ENCODE peak calls at places on chromosomes 5 and 9, in four cellular contexts. Q, V, A and B are unnamed samples.

GRCh38 chr9:14585730-14586473 is 107.3 kb downstream of the ZDHHC21 start:
- DNase-seq in Q (no peak), V (no peak), A (no peak), B (no peak)

GRCh38 chr5:89566340-89566739 is 683.4 kb upstream of the MEF2C start:
- DNase-seq in Q (no peak), V (no peak), A (no peak), B (no peak)

GRCh38 chr9:100294806-100295205 is 57.9 kb downstream of the TEX10 start:
- DNase-seq in Q (no peak), V (no peak), A (no peak), B (no peak)

GRCh38 chr9:2053883-2054845 is 39.0 kb downstream of the SMARCA2 start:
- DNase-seq in Q (peak), V (no peak), A (no peak), B (no peak)

GRCh38 chr9:126625329-126626116 is 11.8 kb downstream of the LMX1B start:
- DNase-seq in Q (no peak), V (peak), A (peak), B (peak)

GRCh38 chr5:2704806-2705645 is 46.5 kb downstream of the IRX2 start:
- DNase-seq in Q (no peak), V (no peak), A (no peak), B (no peak)

GRCh38 chr9:26756881-26757280 is 135.7 kb downstream of the CAAP1 start:
- DNase-seq in Q (no peak), V (no peak), A (no peak), B (no peak)

GRCh38 chr5:74272831-74273545 is 367.5 kb downstream of the ENC1 start:
- DNase-seq in Q (no peak), V (no peak), A (no peak), B (no peak)

GRCh38 chr5:95884021-95884333 is 61.5 kb upstream of the GLRX start:
- DNase-seq in Q (peak), V (no peak), A (no peak), B (no peak)

GRCh38 chr5:124453221-124454032 is 293.0 kb downstream of the ZNF608 start:
- DNase-seq in Q (peak), V (no peak), A (no peak), B (no peak)

GRCh38 chr5:68041293-68041692 is 174.3 kb upstream of the PIK3R1 start:
- DNase-seq in Q (no peak), V (no peak), A (no peak), B (no peak)

GRCh38 chr9:90300901-90301688 is 341.5 kb downstream of the DIRAS2 start:
- DNase-seq in Q (peak), V (peak), A (no peak), B (no peak)

GRCh38 chr9:91677354-91677753 is 253.7 kb upstream of the NFIL3 start:
- DNase-seq in Q (no peak), V (no peak), A (no peak), B (no peak)

DNA sequence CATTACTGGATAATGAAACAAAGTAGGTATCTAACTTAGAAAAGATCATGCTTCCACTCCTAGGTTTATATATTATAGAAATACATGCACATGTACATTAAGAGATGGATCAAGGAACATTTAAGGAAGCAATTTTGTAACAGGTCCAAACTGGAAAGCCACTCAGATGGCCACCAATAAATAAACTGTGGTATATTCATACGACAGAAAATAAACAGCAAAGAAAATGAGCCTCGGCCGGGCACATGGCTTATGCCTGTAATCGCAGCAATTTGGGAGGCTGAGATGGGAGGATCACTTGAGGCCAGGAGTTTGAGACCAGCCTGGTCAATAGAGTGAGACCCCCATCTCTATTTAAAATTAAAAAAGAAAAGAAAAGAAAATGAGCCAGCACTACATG is 25.6 kb downstream of the CEMIP2 start:
- DNase-seq in Q (no peak), V (no peak), A (no peak), B (no peak)
- H4K5ac ChIP-seq in Q (no peak), V (no peak), A (no peak), B (no peak)

GRCh38 chr9:107559499-107560086 is 70.0 kb upstream of the KLF4 start:
- DNase-seq in Q (no peak), V (no peak), A (no peak), B (no peak)

GRCh38 chr9:107557236-107557990 is 67.8 kb upstream of the KLF4 start:
- DNase-seq in Q (peak), V (no peak), A (no peak), B (no peak)
- H4K5ac ChIP-seq in Q (no peak), V (no peak), A (no peak), B (no peak)

DNA sequence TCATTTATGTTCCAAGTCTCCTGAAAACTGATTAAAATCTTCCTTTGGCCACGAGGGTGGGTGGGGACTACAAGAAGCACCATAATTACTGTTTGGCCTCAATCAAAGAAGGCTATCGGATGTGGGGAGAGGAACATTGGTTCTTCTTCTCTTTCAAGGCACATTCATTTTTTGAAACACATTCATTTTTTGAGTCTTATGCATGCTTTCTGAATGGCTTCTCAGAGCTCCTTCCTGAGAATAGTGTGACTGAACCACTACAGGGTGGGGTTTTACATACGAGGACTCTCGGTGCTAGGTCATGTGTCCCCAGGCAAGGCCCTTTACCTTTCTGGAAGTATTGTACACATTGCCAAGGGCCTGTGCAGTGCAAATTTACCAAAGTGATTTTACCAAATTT is 7.0 kb upstream of the GRIA1 start:
- DNase-seq in Q (no peak), V (no peak), A (no peak), B (no peak)
- H4K5ac ChIP-seq in Q (no peak), V (no peak), A (no peak), B (no peak)

DNA sequence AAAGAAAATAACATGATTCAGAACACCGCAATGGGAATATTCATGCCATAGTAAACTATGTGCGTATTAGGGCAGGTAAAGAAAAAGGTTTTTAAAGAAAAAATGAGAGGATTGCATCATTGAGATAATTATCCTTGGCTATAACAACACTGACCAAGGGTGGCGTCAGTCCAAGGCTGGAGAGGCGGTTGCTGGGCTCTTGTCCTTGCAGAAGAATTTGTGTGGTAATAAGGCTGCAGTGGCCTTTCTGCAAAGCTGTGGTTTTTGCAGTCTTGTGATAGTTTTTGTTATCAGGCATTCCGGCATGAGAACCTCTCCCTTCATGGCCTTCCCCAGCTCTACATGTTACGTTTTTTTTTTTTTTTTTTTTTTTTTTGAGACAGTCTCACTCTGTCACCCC is 14.0 kb downstream of the BOD1 start:
- DNase-seq in Q (peak), V (peak), A (no peak), B (no peak)
- H4K5ac ChIP-seq in Q (no peak), V (no peak), A (no peak), B (no peak)

GRCh38 chr5:84647581-84647980 is 262.9 kb upstream of the EDIL3 start:
- DNase-seq in Q (no peak), V (no peak), A (no peak), B (no peak)
- H4K5ac ChIP-seq in Q (no peak), V (no peak), A (no peak), B (no peak)

DNA sequence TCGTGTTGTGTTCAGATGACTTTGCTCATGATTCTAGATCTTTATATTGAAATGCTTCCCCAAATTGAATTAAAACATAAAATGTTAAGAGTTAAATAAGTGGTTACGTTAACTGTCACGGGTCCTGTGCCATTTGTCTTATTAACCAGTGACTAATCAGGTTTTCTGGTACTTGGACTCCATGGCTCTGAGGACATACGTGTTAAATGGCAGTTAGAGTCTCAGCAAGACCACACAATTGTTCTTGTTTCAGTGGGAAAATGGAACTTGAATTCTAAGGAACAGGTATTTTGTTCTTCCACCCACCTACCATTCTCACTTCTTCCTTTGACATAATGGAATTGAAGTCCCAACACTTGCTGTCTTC is 32.8 kb downstream of the ENTREP1 start:
- DNase-seq in Q (no peak), V (no peak), A (no peak), B (no peak)
- H4K5ac ChIP-seq in Q (no peak), V (no peak), A (no peak), B (no peak)

GRCh38 chr9:4678679-4679267 is 596 bp upstream of the CDC37L1 start:
- DNase-seq in Q (peak), V (peak), A (no peak), B (no peak)
- H4K5ac ChIP-seq in Q (peak), V (no peak), A (peak), B (peak)

GRCh38 chr5:91155238-91155637 is 227.9 kb downstream of the ARRDC3 start:
- DNase-seq in Q (no peak), V (no peak), A (no peak), B (no peak)

GRCh38 chr5:91150189-91150588 is 232.9 kb downstream of the ARRDC3 start:
- DNase-seq in Q (no peak), V (no peak), A (no peak), B (no peak)

GRCh38 chr5:91150636-91151035 is 232.5 kb downstream of the ARRDC3 start:
- DNase-seq in Q (no peak), V (no peak), A (no peak), B (no peak)

GRCh38 chr5:91154338-91154737 is 228.8 kb downstream of the ARRDC3 start:
- DNase-seq in Q (no peak), V (no peak), A (no peak), B (no peak)

DNA sequence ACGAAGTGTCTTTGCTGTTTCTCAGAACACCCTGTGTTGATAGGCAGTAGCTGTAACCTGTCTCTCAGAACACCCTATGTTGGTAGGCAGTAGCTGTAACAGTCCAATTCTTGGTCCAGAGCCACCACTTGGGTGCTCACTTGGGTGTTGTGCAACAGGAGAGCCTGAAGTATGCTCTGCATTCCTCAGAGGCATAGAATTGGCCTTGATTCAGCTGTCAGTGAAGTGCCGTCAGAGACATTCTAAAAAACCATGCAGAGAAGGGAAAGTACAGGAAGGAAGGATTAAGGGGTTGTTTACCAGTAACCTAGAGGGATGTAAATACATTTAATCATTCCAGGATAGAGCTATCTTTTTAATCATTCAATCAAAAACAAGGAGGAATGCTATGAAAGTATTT is 231.2 kb downstream of the ARRDC3 start:
- DNase-seq in Q (peak), V (peak), A (no peak), B (no peak)
- H4K5ac ChIP-seq in Q (no peak), V (no peak), A (no peak), B (no peak)

GRCh38 chr5:115487168-115487567 is 57.4 kb downstream of the FEM1C start:
- DNase-seq in Q (no peak), V (no peak), A (no peak), B (no peak)
- H4K5ac ChIP-seq in Q (no peak), V (no peak), A (no peak), B (no peak)

GRCh38 chr5:134902071-134902801 is 2.7 kb upstream of the PCBD2 start:
- DNase-seq in Q (peak), V (no peak), A (no peak), B (no peak)
- H4K5ac ChIP-seq in Q (no peak), V (no peak), A (no peak), B (no peak)